ENCODE peak calls at places on chromosome 15, in six cellular contexts. One of them, this sample, is unnamed.

GRCh38 chr15:44720460-44721185 is 9.3 kb downstream of the B2M start:
- DNase-seq in body of pancreas: no peak
- DNase-seq in Kasumi-1: no peak
- DNase-seq in foreskin melanocyte: no peak
- DNase-seq in SW480: no peak
- DNase-seq in heart left ventricle: no peak
- DNase-seq in this sample: no peak

GRCh38 chr15:94097567-94097966 is 133.8 kb upstream of the MCTP2 start:
- DNase-seq in body of pancreas: no peak
- DNase-seq in Kasumi-1: no peak
- DNase-seq in foreskin melanocyte: no peak
- DNase-seq in SW480: no peak
- DNase-seq in heart left ventricle: no peak
- DNase-seq in this sample: no peak

GRCh38 chr15:71312731-71313460 is 197.6 kb downstream of the THSD4 start:
- DNase-seq in body of pancreas: no peak
- DNase-seq in Kasumi-1: no peak
- DNase-seq in foreskin melanocyte: no peak
- DNase-seq in SW480: no peak
- DNase-seq in heart left ventricle: no peak
- DNase-seq in this sample: no peak

GRCh38 chr15:40871749-40872617 is 2.1 kb downstream of the RHOV start:
- DNase-seq in body of pancreas: peak
- DNase-seq in Kasumi-1: no peak
- DNase-seq in foreskin melanocyte: no peak
- DNase-seq in SW480: no peak
- DNase-seq in heart left ventricle: no peak
- DNase-seq in this sample: no peak

GRCh38 chr15:62841269-62841628 is 201.3 kb upstream of the TPM1 start:
- DNase-seq in body of pancreas: no peak
- DNase-seq in Kasumi-1: no peak
- DNase-seq in foreskin melanocyte: no peak
- DNase-seq in SW480: peak
- DNase-seq in heart left ventricle: no peak
- DNase-seq in this sample: no peak

GRCh38 chr15:65363306-65363705 is 14.5 kb downstream of the IGDCC3 start:
- DNase-seq in body of pancreas: no peak
- DNase-seq in Kasumi-1: no peak
- DNase-seq in foreskin melanocyte: no peak
- DNase-seq in SW480: no peak
- DNase-seq in heart left ventricle: no peak
- DNase-seq in this sample: no peak

GRCh38 chr15:96262097-96262496 is 68.4 kb upstream of the NR2F2 start:
- DNase-seq in body of pancreas: no peak
- DNase-seq in Kasumi-1: no peak
- DNase-seq in foreskin melanocyte: no peak
- DNase-seq in SW480: no peak
- DNase-seq in heart left ventricle: no peak
- DNase-seq in this sample: no peak

GRCh38 chr15:42772126-42772525 is 35.2 kb upstream of the CDAN1 start:
- DNase-seq in body of pancreas: peak
- DNase-seq in Kasumi-1: no peak
- DNase-seq in foreskin melanocyte: no peak
- DNase-seq in SW480: no peak
- DNase-seq in heart left ventricle: peak
- DNase-seq in this sample: no peak

GRCh38 chr15:40773496-40773895 is 3.7 kb downstream of the C15orf62 start:
- DNase-seq in body of pancreas: no peak
- DNase-seq in Kasumi-1: no peak
- DNase-seq in foreskin melanocyte: no peak
- DNase-seq in SW480: no peak
- DNase-seq in heart left ventricle: no peak
- DNase-seq in this sample: no peak

GRCh38 chr15:64453689-64454037 is 6.7 kb upstream of the ZNF609 start:
- DNase-seq in body of pancreas: no peak
- DNase-seq in Kasumi-1: no peak
- DNase-seq in foreskin melanocyte: no peak
- DNase-seq in SW480: no peak
- DNase-seq in heart left ventricle: no peak
- DNase-seq in this sample: no peak

GRCh38 chr15:68537097-68537496 is 41.7 kb upstream of the CORO2B start:
- DNase-seq in body of pancreas: no peak
- DNase-seq in Kasumi-1: no peak
- DNase-seq in foreskin melanocyte: no peak
- DNase-seq in SW480: peak
- DNase-seq in heart left ventricle: no peak
- DNase-seq in this sample: no peak

GRCh38 chr15:58731756-58732535 is 17.6 kb downstream of the ADAM10 start:
- DNase-seq in body of pancreas: no peak
- DNase-seq in Kasumi-1: no peak
- DNase-seq in foreskin melanocyte: peak
- DNase-seq in SW480: peak
- DNase-seq in heart left ventricle: no peak
- DNase-seq in this sample: peak

GRCh38 chr15:47750030-47750739 is 32.9 kb downstream of the SEMA6D start:
- DNase-seq in body of pancreas: no peak
- DNase-seq in Kasumi-1: no peak
- DNase-seq in foreskin melanocyte: peak
- DNase-seq in SW480: no peak
- DNase-seq in heart left ventricle: no peak
- DNase-seq in this sample: no peak

GRCh38 chr15:70313099-70314017 is 215.6 kb upstream of the TLE3 start:
- DNase-seq in body of pancreas: no peak
- DNase-seq in Kasumi-1: no peak
- DNase-seq in foreskin melanocyte: no peak
- DNase-seq in SW480: no peak
- DNase-seq in heart left ventricle: no peak
- DNase-seq in this sample: no peak

GRCh38 chr15:55387027-55387426 is 21.1 kb downstream of the CCPG1 start:
- DNase-seq in body of pancreas: no peak
- DNase-seq in Kasumi-1: no peak
- DNase-seq in foreskin melanocyte: no peak
- DNase-seq in SW480: no peak
- DNase-seq in heart left ventricle: no peak
- DNase-seq in this sample: no peak

GRCh38 chr15:64844576-64845140 is 2.9 kb downstream of the PLEKHO2 start:
- DNase-seq in body of pancreas: no peak
- DNase-seq in Kasumi-1: no peak
- DNase-seq in foreskin melanocyte: no peak
- DNase-seq in SW480: no peak
- DNase-seq in heart left ventricle: no peak
- DNase-seq in this sample: peak

GRCh38 chr15:100807028-100807427 is 72.6 kb upstream of the ALDH1A3 start:
- DNase-seq in body of pancreas: no peak
- DNase-seq in Kasumi-1: no peak
- DNase-seq in foreskin melanocyte: no peak
- DNase-seq in SW480: no peak
- DNase-seq in heart left ventricle: no peak
- DNase-seq in this sample: no peak

GRCh38 chr15:90790057-90790456 is 72.9 kb downstream of the BLM start:
- DNase-seq in body of pancreas: peak
- DNase-seq in Kasumi-1: no peak
- DNase-seq in foreskin melanocyte: no peak
- DNase-seq in SW480: no peak
- DNase-seq in heart left ventricle: no peak
- DNase-seq in this sample: no peak

GRCh38 chr15:91867581-91868026 is 14.1 kb downstream of the SLCO3A1 start:
- DNase-seq in body of pancreas: peak
- DNase-seq in Kasumi-1: no peak
- DNase-seq in foreskin melanocyte: no peak
- DNase-seq in SW480: peak
- DNase-seq in heart left ventricle: peak
- DNase-seq in this sample: no peak

GRCh38 chr15:45456212-45457106 is 66.1 kb downstream of the SLC30A4 start:
- DNase-seq in body of pancreas: peak
- DNase-seq in Kasumi-1: peak
- DNase-seq in foreskin melanocyte: peak
- DNase-seq in SW480: peak
- DNase-seq in heart left ventricle: peak
- DNase-seq in this sample: peak

GRCh38 chr15:52228928-52229327 is 37.7 kb upstream of the GNB5 start:
- DNase-seq in body of pancreas: peak
- DNase-seq in Kasumi-1: no peak
- DNase-seq in foreskin melanocyte: no peak
- DNase-seq in SW480: peak
- DNase-seq in heart left ventricle: no peak
- DNase-seq in this sample: no peak

GRCh38 chr15:101288905-101289513 is 6.0 kb downstream of the SNRPA1 start:
- DNase-seq in body of pancreas: no peak
- DNase-seq in Kasumi-1: peak
- DNase-seq in foreskin melanocyte: peak
- DNase-seq in SW480: peak
- DNase-seq in heart left ventricle: no peak
- DNase-seq in this sample: peak

GRCh38 chr15:93056836-93057235 is 32.2 kb downstream of the RGMA start:
- DNase-seq in body of pancreas: no peak
- DNase-seq in Kasumi-1: no peak
- DNase-seq in foreskin melanocyte: no peak
- DNase-seq in SW480: no peak
- DNase-seq in heart left ventricle: no peak
- DNase-seq in this sample: no peak

GRCh38 chr15:66850078-66850991 is 148.3 kb downstream of the SMAD6 start:
- DNase-seq in body of pancreas: no peak
- DNase-seq in Kasumi-1: no peak
- DNase-seq in foreskin melanocyte: no peak
- DNase-seq in SW480: no peak
- DNase-seq in heart left ventricle: peak
- DNase-seq in this sample: no peak

GRCh38 chr15:101446527-101447167 is 42.9 kb downstream of the PCSK6 start:
- DNase-seq in body of pancreas: no peak
- DNase-seq in Kasumi-1: peak
- DNase-seq in foreskin melanocyte: no peak
- DNase-seq in SW480: no peak
- DNase-seq in heart left ventricle: no peak
- DNase-seq in this sample: peak

GRCh38 chr15:79582650-79583049 is 150.5 kb downstream of the MINAR1 start:
- DNase-seq in body of pancreas: no peak
- DNase-seq in Kasumi-1: no peak
- DNase-seq in foreskin melanocyte: no peak
- DNase-seq in SW480: no peak
- DNase-seq in heart left ventricle: no peak
- DNase-seq in this sample: no peak

GRCh38 chr15:99755692-99756409 is 22.6 kb upstream of the LYSMD4 start:
- DNase-seq in body of pancreas: peak
- DNase-seq in Kasumi-1: peak
- DNase-seq in foreskin melanocyte: peak
- DNase-seq in SW480: peak
- DNase-seq in heart left ventricle: peak
- DNase-seq in this sample: peak

GRCh38 chr15:48416301-48416700 is 85.1 kb downstream of the DUT start:
- DNase-seq in body of pancreas: no peak
- DNase-seq in Kasumi-1: no peak
- DNase-seq in foreskin melanocyte: no peak
- DNase-seq in SW480: no peak
- DNase-seq in heart left ventricle: no peak
- DNase-seq in this sample: no peak